ENCODE peak calls at places on chromosomes 5 and 9, in eight cellular contexts. V is right lobe of liver, O is heart left ventricle, Q is ovary, M is transverse colon, R is prostate gland, I is K562, A is endothelial cell of umbilical vein. E is an unnamed sample. For H3K36me3, the result is how much of the 10 kb centered on the place peaks cover.

GRCh38 chr9:127116088-127116726 is 6.2 kb downstream of the ANGPTL2 start:
- DNase-seq in V (no peak), I (no peak), M (no peak), Q (no peak), R (no peak), O (peak), A (no peak), E (no peak)

GRCh38 chr9:123679330-123679987 is 250.5 kb downstream of the DENND1A start:
- DNase-seq in M (peak), V (no peak), A (no peak), Q (no peak), I (no peak), R (no peak), O (no peak), E (no peak)

GRCh38 chr5:13816126-13816525 is 128.4 kb downstream of the DNAH5 start:
- DNase-seq in A (no peak), I (no peak), Q (no peak), V (no peak), M (no peak), R (no peak), O (no peak), E (no peak)

GRCh38 chr5:122515709-122516431 is 203.8 kb downstream of the SNCAIP start:
- DNase-seq in M (peak), A (peak), Q (peak), V (peak), O (peak), I (peak), R (peak), E (peak)

GRCh38 chr5:133343196-133343595 is 269.1 kb downstream of the FSTL4 start:
- DNase-seq in R (no peak), Q (no peak), A (no peak), O (no peak), M (no peak), V (no peak), I (no peak), E (no peak)

GRCh38 chr9:116737137-116737546 is 50.0 kb downstream of the TRIM32 start:
- DNase-seq in O (peak), R (peak), V (peak), I (peak), Q (peak), A (peak), M (peak), E (peak)

GRCh38 chr9:97737429-97737828 is 40.3 kb upstream of the XPA start:
- DNase-seq in I (peak), A (no peak), V (no peak), O (no peak), Q (no peak), M (no peak), R (no peak), E (no peak)

GRCh38 chr9:111896942-111897830 is 572 bp downstream of the UGCG start:
- DNase-seq in R (peak), I (peak), Q (peak), A (peak), O (peak), V (peak), M (peak), E (peak)

GRCh38 chr9:859251-859650 is 17.8 kb downstream of the DMRT1 start:
- DNase-seq in R (no peak), O (no peak), M (no peak), Q (no peak), A (no peak), I (no peak), V (no peak), E (no peak)

GRCh38 chr5:133967715-133968056 is 739 bp downstream of the C5orf15 start:
- DNase-seq in R (no peak), M (peak), A (peak), V (peak), Q (no peak), I (peak), O (no peak), E (no peak)

GRCh38 chr5:112762113-112762810 is 24.6 kb downstream of the APC start:
- DNase-seq in I (no peak), V (no peak), O (no peak), Q (no peak), R (no peak), M (no peak), A (no peak), E (no peak)

GRCh38 chr5:3597002-3597726 is 1.5 kb downstream of the IRX1 start:
- DNase-seq in M (no peak), O (no peak), A (no peak), V (no peak), R (no peak), Q (no peak), I (no peak), E (no peak)

GRCh38 chr5:78920604-78921003 is 64.5 kb downstream of the ARSB start:
- DNase-seq in R (no peak), Q (no peak), M (no peak), V (no peak), A (no peak), O (no peak), I (peak), E (peak)

GRCh38 chr5:135739383-135739961 is 95.0 kb upstream of the SLC25A48 start:
- DNase-seq in R (no peak), I (no peak), Q (no peak), A (no peak), V (no peak), M (no peak), O (no peak), E (no peak)

GRCh38 chr5:6582507-6583048 is 50.3 kb downstream of the NSUN2 start:
- DNase-seq in M (no peak), A (no peak), R (no peak), I (no peak), Q (no peak), O (no peak), V (no peak), E (no peak)

GRCh38 chr5:68444833-68445232 is 229.3 kb downstream of the PIK3R1 start:
- DNase-seq in V (no peak), M (no peak), A (peak), I (no peak), O (no peak), Q (no peak), R (peak), E (no peak)

GRCh38 chr5:170011751-170012150 is 31.5 kb upstream of the INSYN2B start:
- DNase-seq in R (no peak), Q (no peak), I (no peak), O (no peak), A (no peak), V (no peak), M (no peak), E (no peak)

GRCh38 chr5:78627766-78628165 is 20.8 kb downstream of the LHFPL2 start:
- DNase-seq in A (no peak), V (no peak), M (no peak), O (no peak), Q (no peak), I (no peak), R (no peak), E (no peak)

GRCh38 chr9:134546231-134546731 is 95.3 kb upstream of the COL5A1 start:
- DNase-seq in M (no peak), I (no peak), O (no peak), V (no peak), A (no peak), R (no peak), Q (no peak), E (no peak)

GRCh38 chr5:58497956-58498942 is 7.0 kb downstream of the GAPT start:
- DNase-seq in M (peak), I (peak), A (peak), O (no peak), V (no peak), R (no peak), Q (peak), E (no peak)

GRCh38 chr9:137717776-137718327 is 99.0 kb downstream of the EHMT1 start:
- DNase-seq in M (no peak), Q (no peak), A (no peak), R (no peak), O (no peak), I (no peak), V (no peak), E (no peak)

GRCh38 chr9:97555164-97555563 is 53.7 kb downstream of the TMOD1 start:
- DNase-seq in V (no peak), I (no peak), O (peak), R (no peak), Q (peak), M (no peak), A (peak), E (no peak)

GRCh38 chr9:99385814-99386279 is 163.8 kb downstream of the SEC61B start:
- DNase-seq in I (no peak), R (no peak), O (peak), A (no peak), Q (no peak), V (no peak), M (no peak), E (no peak)

GRCh38 chr5:172662596-172662995 is 21.5 kb downstream of the NEURL1B start:
- DNase-seq in A (no peak), M (no peak), Q (no peak), R (no peak), V (no peak), I (no peak), O (no peak), E (no peak)

GRCh38 chr5:169873642-169874041 is 106.7 kb downstream of the INSYN2B start:
- DNase-seq in I (no peak), A (no peak), R (no peak), Q (no peak), M (no peak), O (peak), V (no peak), E (peak)

DNA sequence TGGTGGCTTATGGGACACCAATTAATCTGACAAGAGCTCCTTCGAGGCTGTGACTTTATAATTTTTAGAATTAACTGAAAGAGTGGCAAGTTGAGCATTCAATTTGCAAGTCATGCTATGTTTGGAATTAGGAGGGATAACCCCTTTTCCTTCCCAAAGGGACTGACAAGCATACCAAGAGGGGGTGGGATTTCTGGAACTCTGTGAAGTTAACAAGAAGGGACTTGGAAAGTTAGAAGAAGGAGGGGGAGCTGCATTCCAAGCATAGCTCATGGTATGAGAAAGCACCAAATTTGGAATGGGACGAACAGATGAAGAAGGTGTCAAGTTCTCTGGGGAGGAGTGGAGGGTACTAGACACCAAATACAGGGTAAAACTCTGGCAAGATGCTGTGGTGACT is 8.9 kb upstream of the PALM2AKAP2 start:
- DNase-seq in O (no peak), V (no peak), R (no peak), Q (no peak), I (no peak), A (no peak), M (no peak), E (no peak)
- TF ChIP-seq POLR2A in O (no peak), V (no peak), R (no peak), Q (no peak), I (no peak), A (no peak), M (no peak), E (no peak)

GRCh38 chr9:37437616-37438015 is 15.1 kb downstream of the GRHPR start:
- DNase-seq in R (no peak), Q (no peak), A (no peak), I (no peak), M (no peak), V (no peak), O (no peak), E (no peak)
- H3K36me3 ChIP-seq in R (under half), Q (under half), A (under half), I (half or more), M (under half), V (half or more), O (half or more), E (under half)

DNA sequence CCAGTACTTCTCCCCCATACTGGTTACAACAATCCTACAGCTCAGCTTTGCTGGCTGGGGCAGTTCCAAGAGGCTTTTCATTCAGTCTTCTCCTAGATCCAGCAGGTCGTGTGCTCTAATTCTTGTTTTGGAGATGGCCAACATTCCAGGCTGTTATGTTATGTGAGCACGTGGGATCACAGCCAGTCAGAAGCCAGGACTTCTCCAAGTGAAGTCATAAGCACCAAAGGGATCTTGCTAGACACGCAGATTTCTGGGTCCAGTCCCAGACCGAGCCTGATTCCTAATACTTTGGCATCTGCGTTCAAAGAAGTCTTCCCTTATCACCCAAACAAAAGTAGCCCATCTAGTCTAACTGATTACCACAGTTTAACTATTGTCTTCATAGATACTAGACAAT is 1.4 kb upstream of the LARP1 start:
- DNase-seq in O (peak), M (peak), V (no peak), R (peak), I (peak), A (peak), Q (peak), E (peak)
- TF ChIP-seq POLR2A in O (no peak), M (no peak), V (no peak), R (no peak), I (no peak), A (no peak), Q (peak), E (peak)

GRCh38 chr9:114374936-114375335 is 12.8 kb downstream of the AKNA start:
- DNase-seq in O (no peak), R (no peak), V (no peak), I (no peak), A (no peak), Q (no peak), M (no peak), E (no peak)
- H3K36me3 ChIP-seq in O (under half), R (under half), V (under half), I (under half), A (under half), Q (under half), M (under half), E (under half)

GRCh38 chr9:122347348-122348287 is 23.2 kb upstream of the PTGS1 start:
- DNase-seq in Q (no peak), M (peak), I (no peak), A (no peak), O (no peak), R (no peak), V (no peak), E (no peak)
- TF ChIP-seq POLR2A in Q (no peak), M (no peak), I (no peak), A (peak), O (no peak), R (no peak), V (no peak), E (no peak)

DNA sequence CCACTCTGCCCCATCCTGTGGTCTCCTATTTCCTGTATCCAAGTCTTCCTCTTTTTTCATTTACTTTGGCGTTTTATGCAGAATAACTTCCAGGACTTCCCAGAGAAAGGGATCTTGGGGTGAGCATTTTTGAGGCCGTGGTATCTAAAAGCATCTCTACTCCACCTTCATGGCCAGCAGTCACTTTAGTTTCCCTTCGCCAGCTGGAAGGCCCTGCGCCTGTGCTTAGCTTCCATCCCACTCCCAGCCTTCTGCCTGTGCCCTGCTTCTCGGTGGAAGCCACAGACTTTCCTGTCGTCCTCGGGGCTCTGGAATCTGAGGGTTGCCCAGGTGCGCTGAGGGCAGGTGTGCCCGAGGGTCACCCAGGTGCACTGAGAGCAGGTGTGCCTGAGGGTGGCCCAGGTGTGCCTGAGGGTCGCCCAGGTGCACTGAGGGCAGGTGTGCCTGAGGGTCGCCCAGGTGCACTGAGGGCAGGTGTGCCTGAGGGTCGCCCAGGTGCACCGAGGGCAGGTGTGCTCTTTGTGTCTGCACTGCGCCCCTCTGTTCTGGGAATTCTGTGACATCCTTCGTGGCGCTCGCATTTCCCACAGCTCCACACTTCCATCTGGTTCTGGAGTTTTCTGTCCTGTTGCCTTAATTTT is 32.4 kb upstream of the LRRC14B start:
- DNase-seq in R (no peak), Q (no peak), A (no peak), M (no peak), V (no peak), I (no peak), O (no peak), E (no peak)
- H3K36me3 ChIP-seq in R (under half), Q (under half), A (under half), M (under half), V (under half), I (under half), O (under half), E (under half)

DNA sequence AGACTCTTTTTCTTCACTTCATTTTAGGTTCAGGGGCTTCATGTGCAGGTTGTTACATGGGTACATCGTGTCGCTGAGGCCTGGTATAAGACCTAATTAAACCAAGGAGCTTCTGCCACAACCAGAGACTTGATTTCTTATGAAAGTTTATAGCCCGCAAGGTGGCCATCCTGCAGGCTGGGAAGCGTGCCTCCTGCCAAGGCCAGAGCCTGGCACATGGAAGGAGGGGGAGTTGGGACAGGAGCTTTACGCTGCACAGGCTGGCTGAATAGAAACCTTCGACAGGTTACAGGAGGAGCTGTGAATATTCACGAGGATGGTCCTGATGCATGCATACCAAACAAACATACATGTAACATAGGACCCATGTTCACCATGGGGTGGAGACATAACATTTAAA is 50.1 kb upstream of the SIMC1 start:
- DNase-seq in M (no peak), Q (no peak), A (no peak), R (no peak), V (no peak), O (no peak), I (no peak), E (no peak)
- TF ChIP-seq POLR2A in M (no peak), Q (no peak), A (no peak), R (no peak), V (no peak), O (no peak), I (no peak), E (no peak)